ENCODE peak calls at places on chromosomes 4 and X, in ten cellular contexts. One of them, this sample, is unnamed.

GRCh38 chr4:8140915-8141314 is 17.7 kb downstream of the ABLIM2 start:
- DNase-seq in fibroblast of mammary gland: no peak
- DNase-seq in neural crest cell: no peak
- DNase-seq in BE2C: no peak
- DNase-seq in posterior vena cava: no peak
- DNase-seq in astrocyte: no peak
- DNase-seq in transverse colon: no peak
- DNase-seq in stimulated activated CD4-positive, alpha-beta T cell treated with anti-CD3 and anti-CD28 coated beads, Interleukin-1b, Interleukin-23, amount 100 ng/mL, for 1 hour: no peak
- DNase-seq in endodermal cell: no peak
- DNase-seq in activated naive CD4-positive, alpha-beta T cell treated with anti-CD3 and anti-CD28 coated beads, Interleukin-2, amount 50 U/mL, for 72 hours: no peak
- DNase-seq in this sample: no peak

GRCh38 chrX:1591863-1592127 is 391 bp downstream of the AKAP17A start:
- DNase-seq in fibroblast of mammary gland: no peak
- DNase-seq in neural crest cell: no peak
- DNase-seq in BE2C: no peak
- DNase-seq in posterior vena cava: no peak
- DNase-seq in astrocyte: no peak
- DNase-seq in transverse colon: no peak
- DNase-seq in stimulated activated CD4-positive, alpha-beta T cell treated with anti-CD3 and anti-CD28 coated beads, Interleukin-1b, Interleukin-23, amount 100 ng/mL, for 1 hour: no peak
- DNase-seq in endodermal cell: no peak
- DNase-seq in activated naive CD4-positive, alpha-beta T cell treated with anti-CD3 and anti-CD28 coated beads, Interleukin-2, amount 50 U/mL, for 72 hours: no peak
- DNase-seq in this sample: no peak

GRCh38 chr4:108237693-108238092 is 69.0 kb upstream of the LEF1 start:
- DNase-seq in fibroblast of mammary gland: no peak
- DNase-seq in neural crest cell: no peak
- DNase-seq in BE2C: no peak
- DNase-seq in posterior vena cava: no peak
- DNase-seq in astrocyte: no peak
- DNase-seq in transverse colon: no peak
- DNase-seq in stimulated activated CD4-positive, alpha-beta T cell treated with anti-CD3 and anti-CD28 coated beads, Interleukin-1b, Interleukin-23, amount 100 ng/mL, for 1 hour: no peak
- DNase-seq in endodermal cell: no peak
- DNase-seq in activated naive CD4-positive, alpha-beta T cell treated with anti-CD3 and anti-CD28 coated beads, Interleukin-2, amount 50 U/mL, for 72 hours: no peak
- DNase-seq in this sample: no peak

GRCh38 chrX:45351478-45351877 is 150.8 kb upstream of the DIPK2B start:
- DNase-seq in fibroblast of mammary gland: peak
- DNase-seq in neural crest cell: no peak
- DNase-seq in BE2C: no peak
- DNase-seq in posterior vena cava: no peak
- DNase-seq in astrocyte: peak
- DNase-seq in transverse colon: no peak
- DNase-seq in stimulated activated CD4-positive, alpha-beta T cell treated with anti-CD3 and anti-CD28 coated beads, Interleukin-1b, Interleukin-23, amount 100 ng/mL, for 1 hour: no peak
- DNase-seq in endodermal cell: no peak
- DNase-seq in activated naive CD4-positive, alpha-beta T cell treated with anti-CD3 and anti-CD28 coated beads, Interleukin-2, amount 50 U/mL, for 72 hours: no peak
- DNase-seq in this sample: no peak

GRCh38 chr4:5924466-5925125 is 31.7 kb upstream of the CRMP1 start:
- DNase-seq in fibroblast of mammary gland: no peak
- DNase-seq in neural crest cell: no peak
- DNase-seq in BE2C: no peak
- DNase-seq in posterior vena cava: peak
- DNase-seq in astrocyte: no peak
- DNase-seq in transverse colon: no peak
- DNase-seq in stimulated activated CD4-positive, alpha-beta T cell treated with anti-CD3 and anti-CD28 coated beads, Interleukin-1b, Interleukin-23, amount 100 ng/mL, for 1 hour: no peak
- DNase-seq in endodermal cell: peak
- DNase-seq in activated naive CD4-positive, alpha-beta T cell treated with anti-CD3 and anti-CD28 coated beads, Interleukin-2, amount 50 U/mL, for 72 hours: no peak
- DNase-seq in this sample: no peak

GRCh38 chr4:18850763-18851331 is 829.3 kb upstream of the LCORL start:
- DNase-seq in fibroblast of mammary gland: peak
- DNase-seq in neural crest cell: no peak
- DNase-seq in BE2C: peak
- DNase-seq in posterior vena cava: no peak
- DNase-seq in astrocyte: no peak
- DNase-seq in transverse colon: no peak
- DNase-seq in stimulated activated CD4-positive, alpha-beta T cell treated with anti-CD3 and anti-CD28 coated beads, Interleukin-1b, Interleukin-23, amount 100 ng/mL, for 1 hour: no peak
- DNase-seq in endodermal cell: no peak
- DNase-seq in activated naive CD4-positive, alpha-beta T cell treated with anti-CD3 and anti-CD28 coated beads, Interleukin-2, amount 50 U/mL, for 72 hours: no peak
- DNase-seq in this sample: no peak

GRCh38 chrX:44619039-44619438 is 76.4 kb upstream of the FUNDC1 start:
- DNase-seq in fibroblast of mammary gland: no peak
- DNase-seq in neural crest cell: no peak
- DNase-seq in BE2C: no peak
- DNase-seq in posterior vena cava: no peak
- DNase-seq in astrocyte: no peak
- DNase-seq in transverse colon: no peak
- DNase-seq in stimulated activated CD4-positive, alpha-beta T cell treated with anti-CD3 and anti-CD28 coated beads, Interleukin-1b, Interleukin-23, amount 100 ng/mL, for 1 hour: no peak
- DNase-seq in endodermal cell: no peak
- DNase-seq in activated naive CD4-positive, alpha-beta T cell treated with anti-CD3 and anti-CD28 coated beads, Interleukin-2, amount 50 U/mL, for 72 hours: no peak
- DNase-seq in this sample: no peak

GRCh38 chr4:6206771-6207290 is 6.5 kb upstream of the JAKMIP1 start:
- DNase-seq in fibroblast of mammary gland: no peak
- DNase-seq in neural crest cell: no peak
- DNase-seq in BE2C: no peak
- DNase-seq in posterior vena cava: peak
- DNase-seq in astrocyte: no peak
- DNase-seq in transverse colon: no peak
- DNase-seq in stimulated activated CD4-positive, alpha-beta T cell treated with anti-CD3 and anti-CD28 coated beads, Interleukin-1b, Interleukin-23, amount 100 ng/mL, for 1 hour: no peak
- DNase-seq in endodermal cell: no peak
- DNase-seq in activated naive CD4-positive, alpha-beta T cell treated with anti-CD3 and anti-CD28 coated beads, Interleukin-2, amount 50 U/mL, for 72 hours: no peak
- DNase-seq in this sample: no peak

GRCh38 chr4:165096776-165097175 is 15.9 kb downstream of the TMEM192 start:
- DNase-seq in fibroblast of mammary gland: peak
- DNase-seq in neural crest cell: no peak
- DNase-seq in BE2C: no peak
- DNase-seq in posterior vena cava: no peak
- DNase-seq in astrocyte: peak
- DNase-seq in transverse colon: no peak
- DNase-seq in stimulated activated CD4-positive, alpha-beta T cell treated with anti-CD3 and anti-CD28 coated beads, Interleukin-1b, Interleukin-23, amount 100 ng/mL, for 1 hour: no peak
- DNase-seq in endodermal cell: no peak
- DNase-seq in activated naive CD4-positive, alpha-beta T cell treated with anti-CD3 and anti-CD28 coated beads, Interleukin-2, amount 50 U/mL, for 72 hours: no peak
- DNase-seq in this sample: peak

GRCh38 chr4:57104706-57105560 is 5.3 kb downstream of the IGFBP7 start:
- DNase-seq in fibroblast of mammary gland: no peak
- DNase-seq in neural crest cell: no peak
- DNase-seq in BE2C: no peak
- DNase-seq in posterior vena cava: no peak
- DNase-seq in astrocyte: no peak
- DNase-seq in transverse colon: no peak
- DNase-seq in stimulated activated CD4-positive, alpha-beta T cell treated with anti-CD3 and anti-CD28 coated beads, Interleukin-1b, Interleukin-23, amount 100 ng/mL, for 1 hour: no peak
- DNase-seq in endodermal cell: no peak
- DNase-seq in activated naive CD4-positive, alpha-beta T cell treated with anti-CD3 and anti-CD28 coated beads, Interleukin-2, amount 50 U/mL, for 72 hours: no peak
- DNase-seq in this sample: no peak

GRCh38 chr4:86613734-86614133 is 19.6 kb downstream of the PTPN13 start:
- DNase-seq in fibroblast of mammary gland: no peak
- DNase-seq in neural crest cell: no peak
- DNase-seq in BE2C: no peak
- DNase-seq in posterior vena cava: no peak
- DNase-seq in astrocyte: no peak
- DNase-seq in transverse colon: no peak
- DNase-seq in stimulated activated CD4-positive, alpha-beta T cell treated with anti-CD3 and anti-CD28 coated beads, Interleukin-1b, Interleukin-23, amount 100 ng/mL, for 1 hour: no peak
- DNase-seq in endodermal cell: no peak
- DNase-seq in activated naive CD4-positive, alpha-beta T cell treated with anti-CD3 and anti-CD28 coated beads, Interleukin-2, amount 50 U/mL, for 72 hours: no peak
- DNase-seq in this sample: no peak

GRCh38 chr4:111630705-111631104 is 514.5 kb upstream of the FAM241A start:
- DNase-seq in fibroblast of mammary gland: peak
- DNase-seq in neural crest cell: no peak
- DNase-seq in BE2C: no peak
- DNase-seq in posterior vena cava: no peak
- DNase-seq in astrocyte: peak
- DNase-seq in transverse colon: no peak
- DNase-seq in stimulated activated CD4-positive, alpha-beta T cell treated with anti-CD3 and anti-CD28 coated beads, Interleukin-1b, Interleukin-23, amount 100 ng/mL, for 1 hour: no peak
- DNase-seq in endodermal cell: no peak
- DNase-seq in activated naive CD4-positive, alpha-beta T cell treated with anti-CD3 and anti-CD28 coated beads, Interleukin-2, amount 50 U/mL, for 72 hours: no peak
- DNase-seq in this sample: peak

GRCh38 chrX:48649109-48649508 is 34.5 kb upstream of the WAS start:
- DNase-seq in fibroblast of mammary gland: peak
- DNase-seq in neural crest cell: no peak
- DNase-seq in BE2C: no peak
- DNase-seq in posterior vena cava: no peak
- DNase-seq in astrocyte: no peak
- DNase-seq in transverse colon: no peak
- DNase-seq in stimulated activated CD4-positive, alpha-beta T cell treated with anti-CD3 and anti-CD28 coated beads, Interleukin-1b, Interleukin-23, amount 100 ng/mL, for 1 hour: no peak
- DNase-seq in endodermal cell: no peak
- DNase-seq in activated naive CD4-positive, alpha-beta T cell treated with anti-CD3 and anti-CD28 coated beads, Interleukin-2, amount 50 U/mL, for 72 hours: no peak
- DNase-seq in this sample: no peak

GRCh38 chrX:124045109-124045508 is 83.6 kb downstream of the STAG2 start:
- DNase-seq in fibroblast of mammary gland: peak
- DNase-seq in neural crest cell: no peak
- DNase-seq in BE2C: no peak
- DNase-seq in posterior vena cava: no peak
- DNase-seq in astrocyte: no peak
- DNase-seq in transverse colon: no peak
- DNase-seq in stimulated activated CD4-positive, alpha-beta T cell treated with anti-CD3 and anti-CD28 coated beads, Interleukin-1b, Interleukin-23, amount 100 ng/mL, for 1 hour: no peak
- DNase-seq in endodermal cell: no peak
- DNase-seq in activated naive CD4-positive, alpha-beta T cell treated with anti-CD3 and anti-CD28 coated beads, Interleukin-2, amount 50 U/mL, for 72 hours: no peak
- DNase-seq in this sample: no peak

GRCh38 chrX:10656214-10656613 is 35.8 kb upstream of the MID1 start:
- DNase-seq in fibroblast of mammary gland: no peak
- DNase-seq in neural crest cell: no peak
- DNase-seq in BE2C: no peak
- DNase-seq in posterior vena cava: no peak
- DNase-seq in astrocyte: no peak
- DNase-seq in transverse colon: no peak
- DNase-seq in stimulated activated CD4-positive, alpha-beta T cell treated with anti-CD3 and anti-CD28 coated beads, Interleukin-1b, Interleukin-23, amount 100 ng/mL, for 1 hour: no peak
- DNase-seq in endodermal cell: no peak
- DNase-seq in activated naive CD4-positive, alpha-beta T cell treated with anti-CD3 and anti-CD28 coated beads, Interleukin-2, amount 50 U/mL, for 72 hours: no peak
- DNase-seq in this sample: no peak

GRCh38 chrX:74925210-74926088 is at the start of gene NEXMIF:
- DNase-seq in fibroblast of mammary gland: peak
- DNase-seq in neural crest cell: no peak
- DNase-seq in BE2C: no peak
- DNase-seq in posterior vena cava: no peak
- DNase-seq in astrocyte: peak
- DNase-seq in transverse colon: peak
- DNase-seq in stimulated activated CD4-positive, alpha-beta T cell treated with anti-CD3 and anti-CD28 coated beads, Interleukin-1b, Interleukin-23, amount 100 ng/mL, for 1 hour: no peak
- DNase-seq in endodermal cell: no peak
- DNase-seq in activated naive CD4-positive, alpha-beta T cell treated with anti-CD3 and anti-CD28 coated beads, Interleukin-2, amount 50 U/mL, for 72 hours: peak
- DNase-seq in this sample: peak

GRCh38 chr4:168449740-168450442 is 30.4 kb downstream of the DDX60L start:
- DNase-seq in fibroblast of mammary gland: peak
- DNase-seq in neural crest cell: no peak
- DNase-seq in BE2C: peak
- DNase-seq in posterior vena cava: no peak
- DNase-seq in astrocyte: peak
- DNase-seq in transverse colon: no peak
- DNase-seq in stimulated activated CD4-positive, alpha-beta T cell treated with anti-CD3 and anti-CD28 coated beads, Interleukin-1b, Interleukin-23, amount 100 ng/mL, for 1 hour: no peak
- DNase-seq in endodermal cell: no peak
- DNase-seq in activated naive CD4-positive, alpha-beta T cell treated with anti-CD3 and anti-CD28 coated beads, Interleukin-2, amount 50 U/mL, for 72 hours: no peak
- DNase-seq in this sample: no peak

GRCh38 chr4:81454953-81455352 is 16.8 kb downstream of the RASGEF1B start:
- DNase-seq in fibroblast of mammary gland: no peak
- DNase-seq in neural crest cell: no peak
- DNase-seq in BE2C: no peak
- DNase-seq in posterior vena cava: no peak
- DNase-seq in astrocyte: no peak
- DNase-seq in transverse colon: no peak
- DNase-seq in stimulated activated CD4-positive, alpha-beta T cell treated with anti-CD3 and anti-CD28 coated beads, Interleukin-1b, Interleukin-23, amount 100 ng/mL, for 1 hour: no peak
- DNase-seq in endodermal cell: no peak
- DNase-seq in activated naive CD4-positive, alpha-beta T cell treated with anti-CD3 and anti-CD28 coated beads, Interleukin-2, amount 50 U/mL, for 72 hours: no peak
- DNase-seq in this sample: no peak

GRCh38 chr4:142315999-142316398 is 530.1 kb downstream of the INPP4B start:
- DNase-seq in fibroblast of mammary gland: no peak
- DNase-seq in neural crest cell: no peak
- DNase-seq in BE2C: no peak
- DNase-seq in posterior vena cava: no peak
- DNase-seq in astrocyte: no peak
- DNase-seq in transverse colon: no peak
- DNase-seq in stimulated activated CD4-positive, alpha-beta T cell treated with anti-CD3 and anti-CD28 coated beads, Interleukin-1b, Interleukin-23, amount 100 ng/mL, for 1 hour: no peak
- DNase-seq in endodermal cell: no peak
- DNase-seq in activated naive CD4-positive, alpha-beta T cell treated with anti-CD3 and anti-CD28 coated beads, Interleukin-2, amount 50 U/mL, for 72 hours: no peak
- DNase-seq in this sample: no peak

GRCh38 chrX:100622989-100623388 is 13.6 kb downstream of the TSPAN6 start:
- DNase-seq in fibroblast of mammary gland: no peak
- DNase-seq in neural crest cell: peak
- DNase-seq in BE2C: no peak
- DNase-seq in posterior vena cava: no peak
- DNase-seq in astrocyte: no peak
- DNase-seq in transverse colon: no peak
- DNase-seq in stimulated activated CD4-positive, alpha-beta T cell treated with anti-CD3 and anti-CD28 coated beads, Interleukin-1b, Interleukin-23, amount 100 ng/mL, for 1 hour: no peak
- DNase-seq in endodermal cell: no peak
- DNase-seq in activated naive CD4-positive, alpha-beta T cell treated with anti-CD3 and anti-CD28 coated beads, Interleukin-2, amount 50 U/mL, for 72 hours: no peak
- DNase-seq in this sample: no peak

GRCh38 chr4:159563257-159563656 is 460.4 kb downstream of the RAPGEF2 start:
- DNase-seq in fibroblast of mammary gland: no peak
- DNase-seq in neural crest cell: no peak
- DNase-seq in BE2C: no peak
- DNase-seq in posterior vena cava: no peak
- DNase-seq in astrocyte: no peak
- DNase-seq in transverse colon: no peak
- DNase-seq in stimulated activated CD4-positive, alpha-beta T cell treated with anti-CD3 and anti-CD28 coated beads, Interleukin-1b, Interleukin-23, amount 100 ng/mL, for 1 hour: no peak
- DNase-seq in endodermal cell: no peak
- DNase-seq in activated naive CD4-positive, alpha-beta T cell treated with anti-CD3 and anti-CD28 coated beads, Interleukin-2, amount 50 U/mL, for 72 hours: no peak
- DNase-seq in this sample: no peak

GRCh38 chr4:85430226-85430625 is 44.7 kb upstream of the ARHGAP24 start:
- DNase-seq in fibroblast of mammary gland: no peak
- DNase-seq in neural crest cell: no peak
- DNase-seq in BE2C: no peak
- DNase-seq in posterior vena cava: no peak
- DNase-seq in astrocyte: no peak
- DNase-seq in transverse colon: no peak
- DNase-seq in stimulated activated CD4-positive, alpha-beta T cell treated with anti-CD3 and anti-CD28 coated beads, Interleukin-1b, Interleukin-23, amount 100 ng/mL, for 1 hour: no peak
- DNase-seq in endodermal cell: no peak
- DNase-seq in activated naive CD4-positive, alpha-beta T cell treated with anti-CD3 and anti-CD28 coated beads, Interleukin-2, amount 50 U/mL, for 72 hours: no peak
- DNase-seq in this sample: no peak

GRCh38 chr4:153488719-153489384 is 22.7 kb downstream of the TMEM131L start:
- DNase-seq in fibroblast of mammary gland: no peak
- DNase-seq in neural crest cell: no peak
- DNase-seq in BE2C: no peak
- DNase-seq in posterior vena cava: peak
- DNase-seq in astrocyte: no peak
- DNase-seq in transverse colon: no peak
- DNase-seq in stimulated activated CD4-positive, alpha-beta T cell treated with anti-CD3 and anti-CD28 coated beads, Interleukin-1b, Interleukin-23, amount 100 ng/mL, for 1 hour: no peak
- DNase-seq in endodermal cell: peak
- DNase-seq in activated naive CD4-positive, alpha-beta T cell treated with anti-CD3 and anti-CD28 coated beads, Interleukin-2, amount 50 U/mL, for 72 hours: no peak
- DNase-seq in this sample: no peak